ENCODE peak calls at places on chromosomes 16 and 17, in nine cellular contexts. One of them, this sample, is unnamed.

GRCh38 chr17:71363661-71364060 is 757.2 kb upstream of the SOX9 start:
- DNase-seq in CD4-positive, alpha-beta T cell: no peak
- DNase-seq in A549: no peak
- DNase-seq in GM13977: no peak
- DNase-seq in heart left ventricle: no peak
- DNase-seq in neural crest cell: no peak
- DNase-seq in fibroblast of lung: no peak
- DNase-seq in GM12865: no peak
- DNase-seq in heart right ventricle: no peak
- DNase-seq in this sample: no peak

GRCh38 chr17:1162116-1162855 is 17.5 kb downstream of the ABR start:
- DNase-seq in A549: no peak
- DNase-seq in fibroblast of lung: no peak
- DNase-seq in heart right ventricle: no peak
- DNase-seq in GM13977: no peak
- DNase-seq in CD4-positive, alpha-beta T cell: no peak
- DNase-seq in neural crest cell: no peak
- DNase-seq in heart left ventricle: no peak
- DNase-seq in GM12865: no peak
- DNase-seq in this sample: no peak

GRCh38 chr17:8121531-8122390 is 2.1 kb downstream of the HES7 start:
- DNase-seq in GM13977: peak
- DNase-seq in A549: peak
- DNase-seq in neural crest cell: peak
- DNase-seq in heart left ventricle: no peak
- DNase-seq in heart right ventricle: peak
- DNase-seq in fibroblast of lung: peak
- DNase-seq in CD4-positive, alpha-beta T cell: no peak
- DNase-seq in GM12865: peak
- DNase-seq in this sample: peak

GRCh38 chr16:23505942-23506605 is 4.2 kb downstream of the GGA2 start:
- DNase-seq in fibroblast of lung: no peak
- DNase-seq in heart left ventricle: no peak
- DNase-seq in A549: no peak
- DNase-seq in CD4-positive, alpha-beta T cell: no peak
- DNase-seq in neural crest cell: no peak
- DNase-seq in GM12865: peak
- DNase-seq in GM13977: no peak
- DNase-seq in heart right ventricle: no peak
- DNase-seq in this sample: no peak

GRCh38 chr16:88760424-88761142 is 24.4 kb downstream of the PIEZO1 start:
- DNase-seq in heart right ventricle: no peak
- DNase-seq in A549: no peak
- DNase-seq in GM13977: no peak
- DNase-seq in fibroblast of lung: no peak
- DNase-seq in GM12865: no peak
- DNase-seq in CD4-positive, alpha-beta T cell: no peak
- DNase-seq in neural crest cell: no peak
- DNase-seq in heart left ventricle: no peak
- DNase-seq in this sample: no peak

GRCh38 chr17:61775364-61775763 is 88.0 kb downstream of the BRIP1 start:
- DNase-seq in CD4-positive, alpha-beta T cell: no peak
- DNase-seq in heart right ventricle: no peak
- DNase-seq in fibroblast of lung: no peak
- DNase-seq in GM12865: no peak
- DNase-seq in neural crest cell: no peak
- DNase-seq in A549: no peak
- DNase-seq in GM13977: no peak
- DNase-seq in heart left ventricle: no peak
- DNase-seq in this sample: no peak

GRCh38 chr16:89136931-89137330 is 34.6 kb upstream of the CDH15 start:
- DNase-seq in fibroblast of lung: no peak
- DNase-seq in CD4-positive, alpha-beta T cell: no peak
- DNase-seq in heart left ventricle: peak
- DNase-seq in A549: no peak
- DNase-seq in heart right ventricle: no peak
- DNase-seq in neural crest cell: no peak
- DNase-seq in GM12865: no peak
- DNase-seq in GM13977: no peak
- DNase-seq in this sample: no peak

GRCh38 chr17:12107905-12108304 is 87.2 kb downstream of the MAP2K4 start:
- DNase-seq in A549: no peak
- DNase-seq in neural crest cell: no peak
- DNase-seq in GM12865: no peak
- DNase-seq in heart left ventricle: no peak
- DNase-seq in GM13977: no peak
- DNase-seq in heart right ventricle: no peak
- DNase-seq in CD4-positive, alpha-beta T cell: no peak
- DNase-seq in fibroblast of lung: peak
- DNase-seq in this sample: no peak

GRCh38 chr16:54062361-54063346 is 223.9 kb downstream of the IRX3 start:
- DNase-seq in heart left ventricle: no peak
- DNase-seq in GM13977: no peak
- DNase-seq in CD4-positive, alpha-beta T cell: no peak
- DNase-seq in A549: no peak
- DNase-seq in fibroblast of lung: no peak
- DNase-seq in heart right ventricle: peak
- DNase-seq in GM12865: no peak
- DNase-seq in neural crest cell: no peak
- DNase-seq in this sample: no peak
- TF ChIP-seq CTCF in heart left ventricle: no peak
- TF ChIP-seq CTCF in GM13977: no peak
- TF ChIP-seq CTCF in CD4-positive, alpha-beta T cell: no peak
- TF ChIP-seq CTCF in A549: no peak
- TF ChIP-seq CTCF in fibroblast of lung: peak
- TF ChIP-seq CTCF in heart right ventricle: no peak
- TF ChIP-seq CTCF in GM12865: no peak
- TF ChIP-seq CTCF in neural crest cell: peak
- TF ChIP-seq CTCF in this sample: no peak

GRCh38 chr17:38762231-38762630 is 9.7 kb downstream of the PSMB3 start:
- DNase-seq in heart right ventricle: no peak
- DNase-seq in neural crest cell: no peak
- DNase-seq in GM12865: no peak
- DNase-seq in heart left ventricle: no peak
- DNase-seq in A549: no peak
- DNase-seq in fibroblast of lung: no peak
- DNase-seq in GM13977: no peak
- DNase-seq in CD4-positive, alpha-beta T cell: no peak
- DNase-seq in this sample: no peak

GRCh38 chr17:38766341-38766740 is 13.8 kb downstream of the PSMB3 start:
- DNase-seq in neural crest cell: no peak
- DNase-seq in heart right ventricle: no peak
- DNase-seq in GM13977: no peak
- DNase-seq in heart left ventricle: no peak
- DNase-seq in CD4-positive, alpha-beta T cell: no peak
- DNase-seq in GM12865: no peak
- DNase-seq in fibroblast of lung: no peak
- DNase-seq in A549: no peak
- DNase-seq in this sample: no peak

DNA sequence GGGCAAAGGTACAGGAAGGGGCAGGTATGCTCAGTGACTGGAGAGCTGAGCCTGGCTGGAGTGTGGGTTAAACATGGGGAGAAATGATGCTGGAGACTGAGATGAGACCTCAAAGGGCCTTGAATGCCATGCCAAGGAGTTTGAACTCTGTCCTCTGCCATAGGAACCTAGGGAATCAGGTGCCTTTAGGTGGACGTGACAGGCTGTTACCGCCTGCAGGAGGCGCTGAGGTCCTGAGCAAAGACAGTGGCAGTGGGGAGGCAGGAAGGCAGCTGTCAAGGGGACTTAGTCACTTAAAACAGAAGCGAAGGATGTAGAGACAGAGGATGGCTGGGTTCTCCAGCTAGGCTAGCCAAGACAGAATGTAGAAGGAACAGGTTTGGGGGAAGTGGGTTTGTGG is 9.1 kb downstream of the PSMB3 start:
- DNase-seq in heart left ventricle: no peak
- DNase-seq in CD4-positive, alpha-beta T cell: no peak
- DNase-seq in heart right ventricle: no peak
- DNase-seq in GM13977: no peak
- DNase-seq in neural crest cell: peak
- DNase-seq in A549: peak
- DNase-seq in fibroblast of lung: no peak
- DNase-seq in GM12865: peak
- DNase-seq in this sample: no peak
- TF ChIP-seq CTCF in heart left ventricle: peak
- TF ChIP-seq CTCF in CD4-positive, alpha-beta T cell: peak
- TF ChIP-seq CTCF in heart right ventricle: no peak
- TF ChIP-seq CTCF in GM13977: peak
- TF ChIP-seq CTCF in neural crest cell: peak
- TF ChIP-seq CTCF in A549: peak
- TF ChIP-seq CTCF in fibroblast of lung: peak
- TF ChIP-seq CTCF in GM12865: peak
- TF ChIP-seq CTCF in this sample: peak

GRCh38 chr17:4958102-4958501 is 7.2 kb downstream of the ENO3 start:
- DNase-seq in GM13977: no peak
- DNase-seq in neural crest cell: no peak
- DNase-seq in A549: no peak
- DNase-seq in heart right ventricle: no peak
- DNase-seq in CD4-positive, alpha-beta T cell: no peak
- DNase-seq in GM12865: no peak
- DNase-seq in fibroblast of lung: no peak
- DNase-seq in heart left ventricle: no peak
- DNase-seq in this sample: no peak

GRCh38 chr17:4959261-4959965 is 8.2 kb downstream of the SPAG7 start:
- DNase-seq in heart left ventricle: peak
- DNase-seq in fibroblast of lung: no peak
- DNase-seq in heart right ventricle: no peak
- DNase-seq in CD4-positive, alpha-beta T cell: no peak
- DNase-seq in GM13977: no peak
- DNase-seq in A549: no peak
- DNase-seq in neural crest cell: no peak
- DNase-seq in GM12865: no peak
- DNase-seq in this sample: no peak

GRCh38 chr17:4955091-4955490 is 4.2 kb downstream of the ENO3 start:
- DNase-seq in GM12865: no peak
- DNase-seq in A549: no peak
- DNase-seq in heart right ventricle: no peak
- DNase-seq in GM13977: no peak
- DNase-seq in fibroblast of lung: no peak
- DNase-seq in heart left ventricle: peak
- DNase-seq in CD4-positive, alpha-beta T cell: no peak
- DNase-seq in neural crest cell: no peak
- DNase-seq in this sample: no peak

GRCh38 chr17:4953461-4953961 is 2.6 kb downstream of the ENO3 start:
- DNase-seq in GM13977: no peak
- DNase-seq in CD4-positive, alpha-beta T cell: no peak
- DNase-seq in A549: no peak
- DNase-seq in heart left ventricle: peak
- DNase-seq in neural crest cell: no peak
- DNase-seq in heart right ventricle: no peak
- DNase-seq in GM12865: no peak
- DNase-seq in fibroblast of lung: peak
- DNase-seq in this sample: no peak

DNA sequence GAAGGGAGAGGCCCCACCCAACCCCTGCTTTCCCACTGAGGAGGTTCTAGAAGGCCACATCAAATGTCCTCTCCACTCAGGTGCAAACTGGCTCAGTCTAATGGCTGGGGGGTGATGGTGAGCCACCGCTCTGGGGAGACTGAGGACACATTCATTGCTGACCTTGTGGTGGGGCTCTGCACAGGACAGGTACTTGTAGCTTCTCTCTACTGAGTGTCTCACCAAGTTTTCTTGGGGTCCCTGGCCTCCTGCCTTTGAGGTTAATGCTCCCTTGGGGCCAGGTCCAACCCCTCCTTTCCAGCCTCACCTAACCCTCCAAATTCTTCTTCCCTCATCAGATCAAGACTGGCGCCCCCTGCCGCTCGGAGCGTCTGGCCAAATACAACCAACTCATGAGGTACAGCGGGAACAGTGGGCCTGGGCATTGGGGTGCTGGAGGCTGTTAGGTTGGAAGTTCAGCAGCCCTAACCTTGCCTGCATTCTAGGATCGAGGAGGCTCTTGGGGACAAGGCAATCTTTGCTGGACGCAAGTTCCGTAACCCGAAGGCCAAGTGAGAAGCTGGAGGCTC is 5.7 kb downstream of the ENO3 start:
- DNase-seq in GM12865: peak
- DNase-seq in heart left ventricle: peak
- DNase-seq in neural crest cell: no peak
- DNase-seq in A549: no peak
- DNase-seq in GM13977: no peak
- DNase-seq in CD4-positive, alpha-beta T cell: peak
- DNase-seq in fibroblast of lung: no peak
- DNase-seq in heart right ventricle: no peak
- DNase-seq in this sample: no peak
- TF ChIP-seq CTCF in GM12865: peak
- TF ChIP-seq CTCF in heart left ventricle: no peak
- TF ChIP-seq CTCF in neural crest cell: no peak
- TF ChIP-seq CTCF in A549: peak
- TF ChIP-seq CTCF in GM13977: peak
- TF ChIP-seq CTCF in CD4-positive, alpha-beta T cell: peak
- TF ChIP-seq CTCF in fibroblast of lung: no peak
- TF ChIP-seq CTCF in heart right ventricle: peak
- TF ChIP-seq CTCF in this sample: peak

GRCh38 chr16:58198022-58198683 is at the start of gene CSNK2A2:
- DNase-seq in GM12865: peak
- DNase-seq in heart left ventricle: peak
- DNase-seq in fibroblast of lung: peak
- DNase-seq in GM13977: peak
- DNase-seq in CD4-positive, alpha-beta T cell: peak
- DNase-seq in A549: peak
- DNase-seq in neural crest cell: peak
- DNase-seq in heart right ventricle: peak
- DNase-seq in this sample: peak
- TF ChIP-seq CTCF in GM12865: peak
- TF ChIP-seq CTCF in heart left ventricle: peak
- TF ChIP-seq CTCF in fibroblast of lung: no peak
- TF ChIP-seq CTCF in GM13977: peak
- TF ChIP-seq CTCF in CD4-positive, alpha-beta T cell: no peak
- TF ChIP-seq CTCF in A549: peak
- TF ChIP-seq CTCF in neural crest cell: peak
- TF ChIP-seq CTCF in heart right ventricle: peak
- TF ChIP-seq CTCF in this sample: peak

DNA sequence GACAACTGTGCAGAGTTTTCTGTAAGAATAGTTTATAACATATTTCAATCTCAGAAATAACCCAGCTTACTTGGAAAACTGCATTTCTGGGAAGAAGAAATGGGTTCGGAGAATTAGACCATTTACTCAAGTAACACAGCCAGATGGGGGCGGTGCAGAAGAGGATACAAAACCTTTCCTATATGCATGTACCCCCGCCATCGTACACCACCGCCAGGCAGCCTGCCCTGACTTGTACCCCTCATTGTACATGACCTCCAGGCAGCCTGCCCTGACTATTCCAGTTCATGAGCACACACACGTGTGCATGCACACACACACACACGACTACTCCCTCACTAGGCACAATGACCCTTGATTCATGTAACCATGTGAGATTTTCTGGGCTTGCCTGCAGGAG is 154.0 kb downstream of the C16orf78 start:
- DNase-seq in heart left ventricle: no peak
- DNase-seq in GM12865: no peak
- DNase-seq in neural crest cell: no peak
- DNase-seq in A549: no peak
- DNase-seq in heart right ventricle: no peak
- DNase-seq in fibroblast of lung: no peak
- DNase-seq in CD4-positive, alpha-beta T cell: no peak
- DNase-seq in GM13977: no peak
- DNase-seq in this sample: no peak
- TF ChIP-seq CTCF in heart left ventricle: no peak
- TF ChIP-seq CTCF in GM12865: no peak
- TF ChIP-seq CTCF in neural crest cell: no peak
- TF ChIP-seq CTCF in A549: no peak
- TF ChIP-seq CTCF in heart right ventricle: no peak
- TF ChIP-seq CTCF in fibroblast of lung: no peak
- TF ChIP-seq CTCF in CD4-positive, alpha-beta T cell: no peak
- TF ChIP-seq CTCF in GM13977: no peak
- TF ChIP-seq CTCF in this sample: no peak

This sample was measured in GM20000.